ENCODE peak calls at places on chromosomes 2 and 18, in four cellular contexts. One of them, this sample, is unnamed.

GRCh38 chr2:148989882-148990493 is 48.5 kb upstream of the LYPD6B start:
- DNase-seq in activated CD8-positive, alpha-beta memory T cell treated with anti-CD3 and anti-CD28 coated beads for 1 hour: no peak
- DNase-seq in amygdala: peak; percentile 39
- DNase-seq in HTR-8/SVneo: peak; percentile 66
- DNase-seq in this sample: peak; percentile 80

GRCh38 chr2:198283149-198283548 is 478.8 kb downstream of the PLCL1 start:
- DNase-seq in activated CD8-positive, alpha-beta memory T cell treated with anti-CD3 and anti-CD28 coated beads for 1 hour: no peak
- DNase-seq in amygdala: no peak
- DNase-seq in HTR-8/SVneo: no peak
- DNase-seq in this sample: no peak

GRCh38 chr2:169649278-169649677 is 44.9 kb downstream of the CFAP210 start:
- DNase-seq in activated CD8-positive, alpha-beta memory T cell treated with anti-CD3 and anti-CD28 coated beads for 1 hour: no peak
- DNase-seq in amygdala: no peak
- DNase-seq in HTR-8/SVneo: no peak
- DNase-seq in this sample: no peak

GRCh38 chr2:238026953-238027505 is 33.8 kb upstream of the SCLY start:
- DNase-seq in activated CD8-positive, alpha-beta memory T cell treated with anti-CD3 and anti-CD28 coated beads for 1 hour: no peak
- DNase-seq in amygdala: no peak
- DNase-seq in HTR-8/SVneo: no peak
- DNase-seq in this sample: no peak

GRCh38 chr18:51007787-51008134 is 22.3 kb upstream of the SMAD4 start:
- DNase-seq in activated CD8-positive, alpha-beta memory T cell treated with anti-CD3 and anti-CD28 coated beads for 1 hour: no peak
- DNase-seq in amygdala: no peak
- DNase-seq in HTR-8/SVneo: no peak
- DNase-seq in this sample: no peak

GRCh38 chr2:201016859-201017258 is 53.4 kb upstream of the ORC2 start:
- DNase-seq in activated CD8-positive, alpha-beta memory T cell treated with anti-CD3 and anti-CD28 coated beads for 1 hour: no peak
- DNase-seq in amygdala: no peak
- DNase-seq in HTR-8/SVneo: no peak
- DNase-seq in this sample: no peak

GRCh38 chr18:13241083-13241892 is 22.7 kb downstream of the LDLRAD4 start:
- DNase-seq in activated CD8-positive, alpha-beta memory T cell treated with anti-CD3 and anti-CD28 coated beads for 1 hour: no peak
- DNase-seq in amygdala: no peak
- DNase-seq in HTR-8/SVneo: no peak
- DNase-seq in this sample: no peak

GRCh38 chr2:174331731-174332606 is 2.8 kb upstream of the SP9 start:
- DNase-seq in activated CD8-positive, alpha-beta memory T cell treated with anti-CD3 and anti-CD28 coated beads for 1 hour: no peak
- DNase-seq in amygdala: no peak
- DNase-seq in HTR-8/SVneo: no peak
- DNase-seq in this sample: no peak

GRCh38 chr2:68385907-68386287 is 20.8 kb downstream of the PLEK start:
- DNase-seq in activated CD8-positive, alpha-beta memory T cell treated with anti-CD3 and anti-CD28 coated beads for 1 hour: no peak
- DNase-seq in amygdala: no peak
- DNase-seq in HTR-8/SVneo: no peak
- DNase-seq in this sample: no peak

GRCh38 chr18:13294309-13294708 is 75.7 kb downstream of the LDLRAD4 start:
- DNase-seq in activated CD8-positive, alpha-beta memory T cell treated with anti-CD3 and anti-CD28 coated beads for 1 hour: no peak
- DNase-seq in amygdala: no peak
- DNase-seq in HTR-8/SVneo: no peak
- DNase-seq in this sample: no peak

This sample was measured in SK-MEL-5.